ENCODE peak calls at places on chromosome 4, in seven cellular contexts. M, U, Q, D, T, C and J are unnamed samples.

GRCh38 chr4:123546123-123546654 is 149.6 kb downstream of the SPRY1 start:
- DNase-seq in M (no peak), U (no peak), Q (no peak), D (no peak), T (no peak), C (no peak), J (no peak)

GRCh38 chr4:155005395-155006087 is 202.9 kb upstream of the NPY2R start:
- DNase-seq in M (no peak), U (no peak), Q (peak), D (peak), T (no peak), C (peak), J (peak)

GRCh38 chr4:171846232-171846631 is 33.0 kb downstream of the GALNTL6 start:
- DNase-seq in M (no peak), U (no peak), Q (peak), D (peak), T (no peak), C (peak), J (no peak)

GRCh38 chr4:114257516-114257915 is 278.1 kb upstream of the ARSJ start:
- DNase-seq in M (no peak), U (no peak), Q (no peak), D (no peak), T (no peak), C (no peak), J (peak)

GRCh38 chr4:84224522-84224921 is 274.6 kb downstream of the NKX6-1 start:
- DNase-seq in M (no peak), U (no peak), Q (no peak), D (no peak), T (no peak), C (no peak), J (no peak)

GRCh38 chr4:37717575-37717974 is 31.4 kb upstream of the RELL1 start:
- DNase-seq in M (no peak), U (peak), Q (peak), D (peak), T (no peak), C (peak), J (peak)

GRCh38 chr4:8920969-8921368 is 49.3 kb upstream of the HMX1 start:
- DNase-seq in M (peak), U (peak), Q (no peak), D (no peak), T (no peak), C (no peak), J (no peak)

GRCh38 chr4:151195801-151196200 is 81.2 kb upstream of the PRSS48 start:
- DNase-seq in M (no peak), U (peak), Q (peak), D (peak), T (no peak), C (no peak), J (peak)

GRCh38 chr4:84887824-84888223 is 78.7 kb downstream of the WDFY3 start:
- DNase-seq in M (no peak), U (peak), Q (peak), D (peak), T (no peak), C (no peak), J (no peak)

GRCh38 chr4:164304240-164304639 is 449.7 kb upstream of the SMIM31 start:
- DNase-seq in M (no peak), U (no peak), Q (peak), D (no peak), T (no peak), C (no peak), J (no peak)

GRCh38 chr4:150579591-150580234 is 2.2 kb upstream of the MAB21L2 start:
- DNase-seq in M (no peak), U (peak), Q (peak), D (no peak), T (peak), C (no peak), J (peak)

GRCh38 chr4:182881928-182882327 is 35.3 kb downstream of the DCTD start:
- DNase-seq in M (peak), U (no peak), Q (no peak), D (no peak), T (no peak), C (peak), J (no peak)

GRCh38 chr4:12949719-12950118 is 534.4 kb downstream of the RAB28 start:
- DNase-seq in M (no peak), U (no peak), Q (no peak), D (no peak), T (no peak), C (no peak), J (no peak)

GRCh38 chr4:2907706-2908293 is 55.4 kb downstream of the NOP14 start:
- DNase-seq in M (no peak), U (no peak), Q (no peak), D (no peak), T (no peak), C (no peak), J (no peak)

GRCh38 chr4:80045831-80046230 is 27.2 kb downstream of the ANTXR2 start:
- DNase-seq in M (no peak), U (no peak), Q (peak), D (no peak), T (no peak), C (no peak), J (peak)

GRCh38 chr4:86831262-86832090 is 17.7 kb downstream of the SLC10A6 start:
- DNase-seq in M (no peak), U (peak), Q (peak), D (peak), T (no peak), C (peak), J (peak)

GRCh38 chr4:77817304-77818076 is 1.7 kb downstream of the CNOT6L start:
- DNase-seq in M (no peak), U (no peak), Q (no peak), D (peak), T (no peak), C (no peak), J (no peak)

GRCh38 chr4:5222047-5222446 is 170.8 kb downstream of the STK32B start:
- DNase-seq in M (no peak), U (no peak), Q (no peak), D (no peak), T (no peak), C (no peak), J (no peak)

GRCh38 chr4:26859762-26860156 is 882 bp upstream of the STIM2 start:
- DNase-seq in M (no peak), U (no peak), Q (no peak), D (no peak), T (no peak), C (no peak), J (no peak)

GRCh38 chr4:145183023-145183422 is 2.6 kb upstream of the OTUD4 start:
- DNase-seq in M (no peak), U (no peak), Q (no peak), D (peak), T (no peak), C (no peak), J (no peak)

GRCh38 chr4:5890063-5890727 is 2.7 kb downstream of the CRMP1 start:
- DNase-seq in M (no peak), U (peak), Q (no peak), D (no peak), T (peak), C (no peak), J (no peak)